ENCODE peak calls at places on chromosomes 3 and 15, in eight cellular contexts. One of them, this sample, is unnamed.

GRCh38 chr3:104425416-104425815 is 941.3 kb upstream of the ALCAM start:
- DNase-seq in heart right ventricle: no peak
- DNase-seq in heart left ventricle: no peak
- DNase-seq in SK-N-DZ: peak; percentile 23
- DNase-seq in Calu3: no peak
- DNase-seq in transverse colon: no peak
- DNase-seq in kidney tubule cell: no peak
- DNase-seq in C1 segment of cervical spinal cord: no peak
- DNase-seq in this sample: no peak

GRCh38 chr3:171842864-171843511 is at the start of gene TMEM212:
- DNase-seq in heart right ventricle: no peak
- DNase-seq in heart left ventricle: no peak
- DNase-seq in SK-N-DZ: no peak
- DNase-seq in Calu3: no peak
- DNase-seq in transverse colon: no peak
- DNase-seq in kidney tubule cell: peak; percentile 64
- DNase-seq in C1 segment of cervical spinal cord: no peak
- DNase-seq in this sample: no peak

GRCh38 chr3:184176377-184177330 is 2.0 kb downstream of the AP2M1 start:
- DNase-seq in heart right ventricle: peak; percentile 77
- DNase-seq in heart left ventricle: peak; percentile 75
- DNase-seq in SK-N-DZ: peak; percentile 70
- DNase-seq in Calu3: peak; percentile 75
- DNase-seq in transverse colon: peak; percentile 51
- DNase-seq in kidney tubule cell: peak; percentile 97
- DNase-seq in C1 segment of cervical spinal cord: peak; percentile 32
- DNase-seq in this sample: peak; percentile 64

GRCh38 chr3:30682434-30683155 is 76.2 kb downstream of the TGFBR2 start:
- DNase-seq in heart right ventricle: no peak
- DNase-seq in heart left ventricle: no peak
- DNase-seq in SK-N-DZ: no peak
- DNase-seq in Calu3: no peak
- DNase-seq in transverse colon: no peak
- DNase-seq in kidney tubule cell: no peak
- DNase-seq in C1 segment of cervical spinal cord: no peak
- DNase-seq in this sample: no peak

GRCh38 chr3:127489357-127489756 is 101.2 kb downstream of the TPRA1 start:
- DNase-seq in heart right ventricle: no peak
- DNase-seq in heart left ventricle: no peak
- DNase-seq in SK-N-DZ: no peak
- DNase-seq in Calu3: no peak
- DNase-seq in transverse colon: no peak
- DNase-seq in kidney tubule cell: no peak
- DNase-seq in C1 segment of cervical spinal cord: no peak
- DNase-seq in this sample: no peak

GRCh38 chr3:189084620-189085019 is 87.2 kb upstream of the TPRG1 start:
- DNase-seq in heart right ventricle: no peak
- DNase-seq in heart left ventricle: no peak
- DNase-seq in SK-N-DZ: no peak
- DNase-seq in Calu3: no peak
- DNase-seq in transverse colon: no peak
- DNase-seq in kidney tubule cell: no peak
- DNase-seq in C1 segment of cervical spinal cord: no peak
- DNase-seq in this sample: no peak

GRCh38 chr3:44058022-44058867 is 183.4 kb upstream of the TOPAZ1 start:
- DNase-seq in heart right ventricle: no peak
- DNase-seq in heart left ventricle: no peak
- DNase-seq in SK-N-DZ: no peak
- DNase-seq in Calu3: peak; percentile 4
- DNase-seq in transverse colon: peak; percentile 18
- DNase-seq in kidney tubule cell: peak; percentile 59
- DNase-seq in C1 segment of cervical spinal cord: no peak
- DNase-seq in this sample: no peak

GRCh38 chr3:176785207-176785606 is 412.1 kb downstream of the TBL1XR1 start:
- DNase-seq in heart right ventricle: peak; percentile 12
- DNase-seq in heart left ventricle: peak; percentile 23
- DNase-seq in SK-N-DZ: no peak
- DNase-seq in Calu3: no peak
- DNase-seq in transverse colon: no peak
- DNase-seq in kidney tubule cell: no peak
- DNase-seq in C1 segment of cervical spinal cord: no peak
- DNase-seq in this sample: no peak

GRCh38 chr3:188365184-188365583 is 211.2 kb downstream of the LPP start:
- DNase-seq in heart right ventricle: no peak
- DNase-seq in heart left ventricle: no peak
- DNase-seq in SK-N-DZ: no peak
- DNase-seq in Calu3: no peak
- DNase-seq in transverse colon: no peak
- DNase-seq in kidney tubule cell: no peak
- DNase-seq in C1 segment of cervical spinal cord: no peak
- DNase-seq in this sample: no peak

GRCh38 chr15:25372298-25372697 is 66.5 kb downstream of the UBE3A start:
- DNase-seq in heart right ventricle: no peak
- DNase-seq in heart left ventricle: no peak
- DNase-seq in SK-N-DZ: no peak
- DNase-seq in Calu3: no peak
- DNase-seq in transverse colon: no peak
- DNase-seq in kidney tubule cell: peak; percentile 8
- DNase-seq in C1 segment of cervical spinal cord: no peak
- DNase-seq in this sample: no peak

GRCh38 chr3:177781686-177782161 is 584.4 kb upstream of the TBL1XR1 start:
- DNase-seq in heart right ventricle: peak; percentile 74
- DNase-seq in heart left ventricle: peak; percentile 84
- DNase-seq in SK-N-DZ: no peak
- DNase-seq in Calu3: no peak
- DNase-seq in transverse colon: peak; percentile 19
- DNase-seq in kidney tubule cell: no peak
- DNase-seq in C1 segment of cervical spinal cord: no peak
- DNase-seq in this sample: peak; percentile 38

GRCh38 chr15:47196057-47196456 is 521.2 kb upstream of the SEMA6D start:
- DNase-seq in heart right ventricle: peak; percentile 82
- DNase-seq in heart left ventricle: peak; percentile 84
- DNase-seq in SK-N-DZ: peak; percentile 93
- DNase-seq in Calu3: peak; percentile 76
- DNase-seq in transverse colon: peak; percentile 75
- DNase-seq in kidney tubule cell: peak; percentile 87
- DNase-seq in C1 segment of cervical spinal cord: peak; percentile 10
- DNase-seq in this sample: peak; percentile 84

GRCh38 chr15:76327191-76328105 is 9.1 kb upstream of the ISL2 start:
- DNase-seq in heart right ventricle: no peak
- DNase-seq in heart left ventricle: no peak
- DNase-seq in SK-N-DZ: no peak
- DNase-seq in Calu3: no peak
- DNase-seq in transverse colon: no peak
- DNase-seq in kidney tubule cell: no peak
- DNase-seq in C1 segment of cervical spinal cord: no peak
- DNase-seq in this sample: no peak

GRCh38 chr3:149541091-149541491 is 66.6 kb downstream of the TM4SF4 start:
- DNase-seq in heart right ventricle: no peak
- DNase-seq in heart left ventricle: no peak
- DNase-seq in SK-N-DZ: no peak
- DNase-seq in Calu3: peak; percentile 46
- DNase-seq in transverse colon: no peak
- DNase-seq in kidney tubule cell: peak; percentile 80
- DNase-seq in C1 segment of cervical spinal cord: no peak
- DNase-seq in this sample: no peak